ENCODE peak calls at places on chromosomes 12 and 14, in ten cellular contexts. X is Peyer's patch; P is small intestine; S is fibroblast of lung; U is spleen; E is tibial nerve; B is aorta; I is uterus; V is effector memory CD4-positive, alpha-beta T cell; N is mammary epithelial cell. G is an unnamed sample. For H3K9me3 and H3K4me1, the result is how much of the 10 kb centered on the place peaks cover.

GRCh38 chr12:14393736-14394135 is 28.3 kb downstream of the ATF7IP start:
- DNase-seq in N (peak), S (peak), B (no peak), E (no peak), U (no peak), P (no peak), X (no peak), I (no peak), V (no peak), G (no peak)

GRCh38 chr12:108477055-108477880 is 37.8 kb upstream of the FICD start:
- DNase-seq in N (no peak), V (no peak), P (no peak), I (no peak), E (no peak), B (no peak), S (no peak), X (no peak), U (no peak), G (no peak)

GRCh38 chr12:26719852-26720251 is 113.1 kb downstream of the ITPR2 start:
- DNase-seq in V (no peak), E (no peak), N (no peak), S (no peak), U (no peak), I (no peak), P (no peak), X (no peak), B (no peak), G (no peak)

GRCh38 chr12:59040651-59041050 is 120.3 kb upstream of the LRIG3 start:
- DNase-seq in P (no peak), B (no peak), U (no peak), I (peak), E (no peak), V (no peak), X (no peak), S (peak), N (peak), G (no peak)

GRCh38 chr14:57153286-57153685 is 115.4 kb downstream of the EXOC5 start:
- DNase-seq in I (no peak), B (no peak), N (no peak), P (no peak), U (no peak), X (no peak), V (no peak), S (no peak), E (no peak), G (no peak)

GRCh38 chr12:128932521-128932920 is 79.2 kb downstream of the GLT1D1 start:
- DNase-seq in P (no peak), S (no peak), U (no peak), B (no peak), N (no peak), E (no peak), X (no peak), V (no peak), I (no peak), G (no peak)

GRCh38 chr12:65695077-65695865 is 129.0 kb upstream of the HMGA2 start:
- DNase-seq in E (no peak), X (peak), B (no peak), I (no peak), P (peak), S (peak), U (no peak), N (peak), V (no peak), G (peak)

GRCh38 chr12:24048446-24048845 is 99.0 kb upstream of the SOX5 start:
- DNase-seq in V (no peak), E (no peak), U (no peak), X (no peak), N (no peak), P (no peak), B (no peak), I (no peak), S (no peak), G (no peak)

GRCh38 chr12:26158078-26158764 is 33.4 kb upstream of the BHLHE41 start:
- DNase-seq in P (no peak), S (no peak), V (no peak), N (peak), B (no peak), E (no peak), X (no peak), U (no peak), I (no peak), G (no peak)

GRCh38 chr12:113149361-113150150 is at the start of gene CFAP73:
- DNase-seq in E (no peak), N (peak), X (peak), P (peak), B (no peak), I (no peak), U (no peak), S (peak), V (no peak), G (peak)

GRCh38 chr14:92109490-92109889 is 3.1 kb upstream of the ATXN3 start:
- DNase-seq in I (no peak), P (no peak), V (no peak), S (no peak), U (no peak), E (no peak), N (no peak), X (no peak), B (no peak), G (no peak)

GRCh38 chr14:54209501-54210231 is 187.1 kb upstream of the CDKN3 start:
- DNase-seq in U (no peak), N (peak), I (no peak), S (peak), V (no peak), B (no peak), X (no peak), E (no peak), P (no peak), G (no peak)

GRCh38 chr12:94952325-94952724 is 51.2 kb downstream of the NDUFA12 start:
- DNase-seq in U (no peak), N (no peak), I (no peak), S (no peak), E (peak), P (no peak), X (no peak), V (no peak), B (no peak), G (no peak)

GRCh38 chr12:12749433-12749832 is 32.3 kb downstream of the CDKN1B start:
- DNase-seq in S (peak), U (no peak), I (peak), N (no peak), X (no peak), P (peak), B (peak), V (no peak), E (no peak), G (no peak)

GRCh38 chr12:127928615-127929014 is 338.4 kb upstream of the TMEM132C start:
- DNase-seq in P (no peak), X (no peak), E (no peak), N (no peak), B (no peak), I (no peak), V (no peak), S (peak), U (no peak), G (no peak)

GRCh38 chr12:113655919-113656318 is 184.2 kb upstream of the LHX5 start:
- DNase-seq in N (no peak), V (no peak), B (no peak), U (no peak), P (no peak), E (no peak), S (no peak), I (no peak), X (no peak), G (no peak)

GRCh38 chr12:45557020-45557419 is 172.5 kb upstream of the ARID2 start:
- DNase-seq in E (no peak), I (no peak), P (no peak), B (no peak), V (no peak), X (no peak), U (no peak), N (no peak), S (no peak), G (no peak)

GRCh38 chr14:25574949-25575348 is 525.0 kb upstream of the STXBP6 start:
- DNase-seq in U (no peak), X (no peak), P (no peak), B (no peak), E (no peak), S (no peak), V (no peak), N (no peak), I (no peak), G (no peak)

GRCh38 chr14:53962954-53963490 is 6.4 kb upstream of the BMP4 start:
- DNase-seq in X (no peak), P (peak), N (no peak), I (no peak), B (no peak), V (no peak), S (no peak), E (no peak), U (no peak), G (no peak)

GRCh38 chr14:94354638-94355185 is 31.6 kb upstream of the SERPINA6 start:
- DNase-seq in U (no peak), E (no peak), P (no peak), X (no peak), V (no peak), S (no peak), N (no peak), I (no peak), B (no peak), G (no peak)

GRCh38 chr12:129163461-129163860 is 310.2 kb downstream of the GLT1D1 start:
- DNase-seq in I (no peak), X (no peak), B (no peak), S (no peak), U (no peak), N (no peak), E (no peak), P (no peak), V (no peak), G (no peak)

GRCh38 chr12:123822804-123823203 is 60.7 kb downstream of the DNAH10 start:
- DNase-seq in X (no peak), S (no peak), E (no peak), N (no peak), I (no peak), V (no peak), P (peak), U (no peak), B (no peak), G (no peak)

GRCh38 chr14:79515158-79515557 is 696.1 kb downstream of the DIO2 start:
- DNase-seq in S (no peak), U (no peak), V (no peak), X (no peak), I (no peak), E (no peak), B (no peak), P (no peak), N (no peak), G (no peak)

DNA sequence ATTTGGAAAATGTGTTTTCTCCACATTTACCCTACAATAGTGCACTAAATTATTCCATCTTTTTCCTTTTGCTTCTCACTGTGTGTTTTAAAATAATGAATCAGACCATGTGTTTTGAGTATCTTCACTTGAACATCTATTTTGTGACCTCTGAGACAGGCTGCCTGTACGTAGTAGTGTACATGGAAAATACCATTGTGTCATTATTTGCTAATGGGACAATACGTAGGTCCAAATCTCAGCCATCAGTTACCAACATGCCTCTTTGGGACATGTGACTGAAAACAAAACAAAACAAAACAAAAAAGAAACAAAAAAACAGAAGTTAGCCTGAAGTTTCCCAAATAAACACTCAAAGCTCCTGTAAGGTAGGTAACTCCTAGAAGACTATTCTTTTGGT is 7.1 kb upstream of the MYF6 start:
- DNase-seq in V (no peak), X (no peak), P (no peak), B (no peak), I (no peak), E (no peak), U (no peak), S (no peak), N (no peak), G (no peak)
- H3K27ac ChIP-seq in V (no peak), X (no peak), P (no peak), B (no peak), I (no peak), E (no peak), U (no peak), S (no peak), N (no peak), G (no peak)

DNA sequence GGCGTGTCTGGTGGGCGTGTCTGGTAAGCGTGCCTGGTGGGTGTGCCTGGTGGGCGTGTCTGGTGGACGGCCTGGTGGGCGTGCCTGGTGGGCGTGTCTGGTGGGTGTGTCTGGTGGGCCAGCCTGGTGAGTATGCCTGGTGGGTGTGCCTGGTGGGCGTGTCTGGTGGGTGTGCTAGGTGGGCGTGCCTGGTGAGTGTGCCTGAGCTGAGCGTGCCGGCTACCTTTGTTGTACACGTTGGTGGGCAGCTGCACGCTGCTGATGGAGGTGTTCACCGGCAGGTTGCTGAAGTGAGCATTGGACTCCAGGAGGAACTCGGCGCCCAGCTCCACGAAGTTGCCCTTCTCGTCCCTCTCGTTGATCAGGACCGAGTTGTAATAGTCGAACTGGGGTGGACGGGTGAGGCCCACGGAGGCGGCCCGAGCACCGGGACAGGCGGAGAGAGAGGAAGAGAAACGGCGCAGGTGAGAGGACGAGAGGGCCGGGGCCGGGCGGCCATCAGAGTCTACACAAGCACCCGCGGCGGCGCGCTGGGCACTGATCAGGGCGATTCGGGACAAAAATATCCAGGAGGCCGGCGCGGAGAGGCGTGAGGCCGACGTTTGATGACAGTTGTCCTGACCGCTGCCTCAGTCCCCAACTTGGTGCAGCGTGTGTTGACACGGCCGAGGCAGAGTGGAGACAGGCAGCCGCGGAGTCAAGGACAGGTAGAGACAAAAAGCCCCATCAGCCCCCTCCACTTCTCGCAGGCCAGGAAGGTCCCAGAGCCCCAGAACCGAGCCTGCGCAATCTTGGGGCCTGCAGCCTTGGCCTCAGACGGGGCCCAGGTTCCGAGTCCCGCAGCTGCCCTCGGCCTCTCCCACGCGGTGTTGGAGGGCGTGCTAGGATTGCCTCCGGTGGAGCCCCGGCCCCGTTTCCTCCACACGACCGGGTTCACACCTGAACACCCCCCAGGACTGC is 10.5 kb downstream of the CACNA2D4 start:
- DNase-seq in S (no peak), P (peak), I (peak), E (no peak), U (no peak), X (peak), V (no peak), B (peak), N (peak), G (peak)
- H3K9me3 ChIP-seq in S (under half), P (under half), I (under half), E (under half), U (half or more), X (under half), V (under half), B (under half), N (under half), G (under half)

GRCh38 chr14:36934304-36934703 is 238.1 kb downstream of the SLC25A21 start:
- DNase-seq in B (no peak), E (no peak), S (no peak), P (no peak), I (no peak), V (no peak), X (no peak), N (no peak), U (no peak), G (no peak)
- H3K4me1 ChIP-seq in B (under half), E (under half), S (under half), P (under half), I (under half), V (under half), X (under half), N (under half), U (under half), G (under half)

GRCh38 chr14:104285483-104285790 is 147.1 kb downstream of the KIF26A start:
- DNase-seq in P (no peak), V (no peak), N (no peak), U (no peak), I (no peak), X (no peak), B (peak), E (no peak), S (no peak), G (peak)

GRCh38 chr14:104283197-104284106 is 145.1 kb downstream of the KIF26A start:
- DNase-seq in S (no peak), U (peak), V (no peak), N (no peak), B (peak), P (peak), E (no peak), I (peak), X (no peak), G (no peak)

GRCh38 chr14:104286086-104286485 is 147.7 kb downstream of the KIF26A start:
- DNase-seq in P (no peak), U (peak), I (no peak), X (no peak), N (no peak), V (no peak), S (no peak), E (no peak), B (peak), G (no peak)

GRCh38 chr14:104284107-104284592 is 145.8 kb downstream of the KIF26A start:
- DNase-seq in N (no peak), I (no peak), S (no peak), V (no peak), P (no peak), B (peak), E (no peak), X (no peak), U (peak), G (peak)

GRCh38 chr14:104284636-104285482 is 146.5 kb downstream of the KIF26A start:
- DNase-seq in N (no peak), X (no peak), I (no peak), U (peak), S (no peak), P (no peak), E (no peak), B (peak), V (no peak), G (peak)
- H3K27ac ChIP-seq in N (no peak), X (no peak), I (no peak), U (no peak), S (no peak), P (no peak), E (no peak), B (no peak), V (no peak), G (no peak)

GRCh38 chr14:68236525-68236924 is 416.9 kb downstream of the RAD51B start:
- DNase-seq in U (no peak), V (no peak), B (no peak), I (no peak), X (no peak), E (no peak), S (no peak), P (no peak), N (no peak), G (no peak)
- H3K9me3 ChIP-seq in U (under half), V (under half), B (under half), I (under half), X (under half), E (under half), S (under half), P (under half), N (under half), G (under half)

GRCh38 chr14:90508073-90508472 is 111.2 kb downstream of the CALM1 start:
- DNase-seq in B (no peak), E (no peak), U (no peak), S (no peak), P (no peak), X (no peak), I (no peak), N (no peak), V (no peak), G (no peak)
- H3K4me1 ChIP-seq in B (under half), E (under half), U (under half), S (under half), P (under half), X (under half), I (under half), N (under half), V (under half), G (under half)

DNA sequence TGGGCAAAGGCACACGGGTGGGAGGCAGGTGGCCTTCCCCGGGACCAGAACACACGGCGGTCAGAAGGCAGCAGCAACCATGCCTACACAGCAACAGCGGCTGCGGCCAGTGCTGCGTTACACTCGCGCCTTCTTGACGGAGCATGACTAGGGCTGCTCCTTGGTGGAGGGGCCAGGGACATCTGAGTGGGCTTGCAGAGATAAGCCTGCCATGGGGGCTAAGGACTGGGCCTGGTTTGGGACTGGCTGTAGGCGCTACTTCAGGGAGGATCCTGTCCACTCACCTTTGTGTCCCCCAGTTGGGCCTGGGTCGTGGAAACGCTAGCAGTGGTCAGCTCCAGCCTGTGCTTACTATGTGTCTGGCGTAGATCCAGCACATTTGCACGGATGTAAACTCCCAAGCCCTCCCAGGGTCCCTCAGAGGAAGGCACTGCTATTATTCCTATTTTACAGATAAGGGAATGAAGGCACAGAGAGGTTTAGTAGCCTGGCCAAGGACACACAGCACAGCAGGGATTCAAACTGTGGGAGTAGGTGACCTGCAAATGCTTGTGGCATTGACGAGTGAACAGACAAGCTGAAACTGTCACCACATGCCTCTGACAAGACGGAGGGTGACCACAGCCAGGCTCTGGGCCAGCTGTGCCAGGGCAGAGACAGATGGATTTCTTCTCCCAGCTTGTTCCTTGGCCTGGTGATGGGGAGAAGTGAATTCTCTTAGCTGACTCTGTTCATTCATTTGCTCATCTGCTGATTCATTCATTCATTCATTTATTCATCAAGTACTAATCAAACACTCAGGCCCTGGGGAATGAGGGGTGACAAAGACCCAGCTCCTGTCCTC is 31.9 kb upstream of the DLK1 start:
- DNase-seq in E (no peak), V (no peak), P (no peak), X (no peak), S (no peak), I (no peak), U (no peak), N (no peak), B (no peak), G (no peak)
- H3K27ac ChIP-seq in E (no peak), V (no peak), P (no peak), X (no peak), S (no peak), I (no peak), U (no peak), N (no peak), B (no peak), G (no peak)

DNA sequence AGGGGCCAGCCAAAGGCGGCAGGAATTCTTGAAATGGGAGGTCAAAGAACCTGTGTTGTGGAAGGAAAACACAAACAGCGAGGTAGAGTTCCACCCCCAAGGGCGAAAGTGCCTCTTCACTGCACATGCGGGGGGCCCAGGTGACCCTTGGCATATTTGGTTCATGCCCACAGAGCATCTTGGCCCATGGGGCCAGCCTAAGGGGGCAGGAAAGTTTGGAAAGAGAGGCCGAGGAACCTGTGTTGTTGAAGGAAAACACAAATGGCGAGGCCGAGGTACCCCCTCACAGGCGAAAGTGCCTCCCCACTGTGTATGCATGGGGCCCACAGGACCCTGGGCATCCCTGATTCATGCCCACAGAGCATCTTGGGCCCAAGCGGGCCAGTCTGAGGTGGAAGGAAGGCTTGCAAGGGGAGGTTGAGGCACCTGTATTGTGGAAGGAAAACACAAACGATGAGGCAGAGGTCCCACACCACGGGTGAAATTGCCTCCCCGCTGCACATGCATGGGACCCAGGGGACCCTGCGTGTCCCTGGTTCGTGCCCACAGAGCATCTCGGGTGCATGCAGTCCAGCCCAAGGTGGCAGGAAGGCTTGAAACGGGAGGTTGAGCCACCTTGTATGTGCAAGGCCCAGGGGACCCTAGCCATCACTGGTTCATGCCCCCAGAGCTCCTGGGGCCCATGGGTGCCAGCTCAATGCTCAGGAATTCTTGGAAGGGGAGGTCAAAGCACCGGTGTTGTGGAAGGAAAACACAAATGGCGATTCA is 384.1 kb downstream of the ALG10 start:
- DNase-seq in U (peak), E (no peak), V (no peak), S (no peak), I (peak), X (peak), B (peak), N (no peak), P (no peak), G (no peak)
- H3K9me3 ChIP-seq in U (half or more), E (under half), V (under half), S (under half), I (under half), X (under half), B (under half), N (under half), P (under half), G (under half)

G was measured in right cardiac atrium.